ENCODE peak calls at places on chromosomes 4 and X, in seven cellular contexts. Z is GM03348; F is activated CD8-positive, alpha-beta memory T cell treated with anti-CD3 and anti-CD28 coated beads for 24 hours; R is T-cell; C is GM23338; P is ecto neural progenitor cell; G is endodermal cell. K is an unnamed sample.

GRCh38 chr4:97106161-97106560 is 1037.1 kb downstream of the STPG2 start:
- DNase-seq in G (no peak), F (no peak), C (no peak), P (no peak), Z (no peak), R (no peak), K (no peak)

GRCh38 chrX:16612257-16612987 is 37.5 kb upstream of the S100G start:
- DNase-seq in G (peak), Z (no peak), P (no peak), R (no peak), F (no peak), C (peak), K (no peak)

GRCh38 chr4:55561884-55562283 is 15.2 kb upstream of the CLOCK start:
- DNase-seq in C (no peak), Z (no peak), G (no peak), F (no peak), P (no peak), R (no peak), K (peak)

GRCh38 chr4:37528161-37528560 is 158.0 kb downstream of the RELL1 start:
- DNase-seq in F (no peak), P (no peak), R (no peak), C (peak), Z (no peak), G (no peak), K (no peak)

GRCh38 chr4:6389426-6389825 is 83.0 kb downstream of the PPP2R2C start:
- DNase-seq in C (no peak), P (no peak), R (no peak), Z (no peak), F (no peak), G (no peak), K (no peak)

GRCh38 chrX:2502668-2503519 is 2.1 kb upstream of the DHRSX start:
- DNase-seq in R (no peak), P (no peak), Z (no peak), F (peak), C (no peak), G (no peak), K (no peak)

GRCh38 chrX:134711135-134711941 is 53.1 kb upstream of the PLAC1 start:
- DNase-seq in G (no peak), R (no peak), C (no peak), F (no peak), P (no peak), Z (peak), K (no peak)

GRCh38 chrX:69107231-69107739 is 58.0 kb downstream of the PJA1 start:
- DNase-seq in F (no peak), Z (no peak), R (no peak), C (peak), G (peak), P (no peak), K (no peak)

GRCh38 chr4:42018451-42018850 is 28.1 kb downstream of the SLC30A9 start:
- DNase-seq in Z (no peak), C (no peak), R (no peak), G (no peak), F (no peak), P (no peak), K (no peak)

GRCh38 chr4:169253087-169253675 is 17.6 kb downstream of the SH3RF1 start:
- DNase-seq in F (no peak), C (no peak), G (no peak), Z (no peak), P (no peak), R (no peak), K (no peak)

GRCh38 chr4:15232725-15233597 is 194.9 kb upstream of the C1QTNF7 start:
- DNase-seq in G (no peak), R (no peak), F (peak), P (no peak), C (no peak), Z (peak), K (peak)

GRCh38 chrX:28787206-28787605 is 200.0 kb downstream of the IL1RAPL1 start:
- DNase-seq in Z (peak), R (no peak), C (no peak), G (no peak), F (no peak), P (no peak), K (no peak)

GRCh38 chrX:134538316-134538715 is 78.4 kb downstream of the HPRT1 start:
- DNase-seq in G (no peak), R (no peak), C (no peak), F (no peak), P (no peak), Z (no peak), K (no peak)

GRCh38 chrX:84248226-84248625 is 60.2 kb upstream of the RPS6KA6 start:
- DNase-seq in C (no peak), G (no peak), P (no peak), Z (peak), R (no peak), F (no peak), K (no peak)

GRCh38 chr4:54998991-54999390 is 126.4 kb downstream of the KDR start:
- DNase-seq in G (no peak), C (peak), F (no peak), R (no peak), Z (peak), P (no peak), K (peak)

GRCh38 chrX:154534526-154535322 is 11.9 kb downstream of the G6PD start:
- DNase-seq in G (peak), R (peak), F (peak), P (peak), Z (peak), C (peak), K (peak)

GRCh38 chr4:175986-176385 is 51.7 kb downstream of the ZNF718 start:
- DNase-seq in C (no peak), P (no peak), Z (no peak), G (no peak), R (no peak), F (no peak), K (no peak)

GRCh38 chrX:150216716-150217115 is 146.4 kb upstream of the MAMLD1 start:
- DNase-seq in R (no peak), Z (no peak), C (no peak), F (no peak), G (peak), P (no peak), K (no peak)

GRCh38 chr4:56646341-56646740 is 34.8 kb downstream of the HOPX start:
- DNase-seq in F (no peak), C (no peak), Z (no peak), G (no peak), R (no peak), P (no peak), K (no peak)

K was measured in globus pallidus.